ENCODE peak calls at places on chromosomes 7 and 10, in six cellular contexts. One of them, this sample, is unnamed.

GRCh38 chr10:34008641-34009040 is 674.2 kb upstream of the NRP1 start:
- ATAC-seq in gastroesophageal sphincter: no peak
- ATAC-seq in stimulated activated effector memory CD8-positive, alpha-beta T cell treated with anti-CD3 and anti-CD28 coated beads, Interleukin-12 subunit alpha, Interleukin-12 subunit beta, amount 100 ng/mL, for 72 hours: no peak
- ATAC-seq in naive B cell: no peak
- ATAC-seq in activated CD8-positive, alpha-beta memory T cell treated with anti-CD3 and anti-CD28 coated beads, Interleukin-2, amount 10 ng/mL, durations not matched to agents 7 days and 5 days: no peak
- ATAC-seq in PC-3: no peak
- ATAC-seq in this sample: no peak

GRCh38 chr7:153088601-153089000 is 329.0 kb downstream of the ACTR3B start:
- ATAC-seq in gastroesophageal sphincter: no peak
- ATAC-seq in stimulated activated effector memory CD8-positive, alpha-beta T cell treated with anti-CD3 and anti-CD28 coated beads, Interleukin-12 subunit alpha, Interleukin-12 subunit beta, amount 100 ng/mL, for 72 hours: no peak
- ATAC-seq in naive B cell: no peak
- ATAC-seq in activated CD8-positive, alpha-beta memory T cell treated with anti-CD3 and anti-CD28 coated beads, Interleukin-2, amount 10 ng/mL, durations not matched to agents 7 days and 5 days: no peak
- ATAC-seq in PC-3: no peak
- ATAC-seq in this sample: no peak

GRCh38 chr7:150341263-150342118 is at the start of gene RARRES2:
- ATAC-seq in gastroesophageal sphincter: peak
- ATAC-seq in stimulated activated effector memory CD8-positive, alpha-beta T cell treated with anti-CD3 and anti-CD28 coated beads, Interleukin-12 subunit alpha, Interleukin-12 subunit beta, amount 100 ng/mL, for 72 hours: no peak
- ATAC-seq in naive B cell: no peak
- ATAC-seq in activated CD8-positive, alpha-beta memory T cell treated with anti-CD3 and anti-CD28 coated beads, Interleukin-2, amount 10 ng/mL, durations not matched to agents 7 days and 5 days: no peak
- ATAC-seq in PC-3: no peak
- ATAC-seq in this sample: no peak

GRCh38 chr10:124063736-124064135 is 29.7 kb downstream of the CHST15 start:
- ATAC-seq in gastroesophageal sphincter: peak
- ATAC-seq in stimulated activated effector memory CD8-positive, alpha-beta T cell treated with anti-CD3 and anti-CD28 coated beads, Interleukin-12 subunit alpha, Interleukin-12 subunit beta, amount 100 ng/mL, for 72 hours: peak
- ATAC-seq in naive B cell: peak
- ATAC-seq in activated CD8-positive, alpha-beta memory T cell treated with anti-CD3 and anti-CD28 coated beads, Interleukin-2, amount 10 ng/mL, durations not matched to agents 7 days and 5 days: no peak
- ATAC-seq in PC-3: peak
- ATAC-seq in this sample: peak

GRCh38 chr10:95506056-95506737 is 55.0 kb downstream of the SORBS1 start:
- ATAC-seq in gastroesophageal sphincter: no peak
- ATAC-seq in stimulated activated effector memory CD8-positive, alpha-beta T cell treated with anti-CD3 and anti-CD28 coated beads, Interleukin-12 subunit alpha, Interleukin-12 subunit beta, amount 100 ng/mL, for 72 hours: no peak
- ATAC-seq in naive B cell: no peak
- ATAC-seq in activated CD8-positive, alpha-beta memory T cell treated with anti-CD3 and anti-CD28 coated beads, Interleukin-2, amount 10 ng/mL, durations not matched to agents 7 days and 5 days: no peak
- ATAC-seq in PC-3: no peak
- ATAC-seq in this sample: no peak

GRCh38 chr10:71708897-71709882 is 10.4 kb downstream of the C10orf105 start:
- ATAC-seq in gastroesophageal sphincter: no peak
- ATAC-seq in stimulated activated effector memory CD8-positive, alpha-beta T cell treated with anti-CD3 and anti-CD28 coated beads, Interleukin-12 subunit alpha, Interleukin-12 subunit beta, amount 100 ng/mL, for 72 hours: no peak
- ATAC-seq in naive B cell: no peak
- ATAC-seq in activated CD8-positive, alpha-beta memory T cell treated with anti-CD3 and anti-CD28 coated beads, Interleukin-2, amount 10 ng/mL, durations not matched to agents 7 days and 5 days: no peak
- ATAC-seq in PC-3: peak
- ATAC-seq in this sample: no peak

GRCh38 chr7:77940647-77941046 is 142.1 kb downstream of the PHTF2 start:
- ATAC-seq in gastroesophageal sphincter: no peak
- ATAC-seq in stimulated activated effector memory CD8-positive, alpha-beta T cell treated with anti-CD3 and anti-CD28 coated beads, Interleukin-12 subunit alpha, Interleukin-12 subunit beta, amount 100 ng/mL, for 72 hours: no peak
- ATAC-seq in naive B cell: no peak
- ATAC-seq in activated CD8-positive, alpha-beta memory T cell treated with anti-CD3 and anti-CD28 coated beads, Interleukin-2, amount 10 ng/mL, durations not matched to agents 7 days and 5 days: peak
- ATAC-seq in PC-3: peak
- ATAC-seq in this sample: no peak

GRCh38 chr7:101947899-101948298 is 130.5 kb downstream of the CUX1 start:
- ATAC-seq in gastroesophageal sphincter: peak
- ATAC-seq in stimulated activated effector memory CD8-positive, alpha-beta T cell treated with anti-CD3 and anti-CD28 coated beads, Interleukin-12 subunit alpha, Interleukin-12 subunit beta, amount 100 ng/mL, for 72 hours: no peak
- ATAC-seq in naive B cell: no peak
- ATAC-seq in activated CD8-positive, alpha-beta memory T cell treated with anti-CD3 and anti-CD28 coated beads, Interleukin-2, amount 10 ng/mL, durations not matched to agents 7 days and 5 days: no peak
- ATAC-seq in PC-3: no peak
- ATAC-seq in this sample: no peak

GRCh38 chr7:158976468-158976848 is 120.1 kb downstream of the DYNC2I1 start:
- ATAC-seq in gastroesophageal sphincter: peak
- ATAC-seq in stimulated activated effector memory CD8-positive, alpha-beta T cell treated with anti-CD3 and anti-CD28 coated beads, Interleukin-12 subunit alpha, Interleukin-12 subunit beta, amount 100 ng/mL, for 72 hours: peak
- ATAC-seq in naive B cell: peak
- ATAC-seq in activated CD8-positive, alpha-beta memory T cell treated with anti-CD3 and anti-CD28 coated beads, Interleukin-2, amount 10 ng/mL, durations not matched to agents 7 days and 5 days: peak
- ATAC-seq in PC-3: peak
- ATAC-seq in this sample: no peak

GRCh38 chr10:113004219-113004618 is 54.2 kb downstream of the TCF7L2 start:
- ATAC-seq in gastroesophageal sphincter: no peak
- ATAC-seq in stimulated activated effector memory CD8-positive, alpha-beta T cell treated with anti-CD3 and anti-CD28 coated beads, Interleukin-12 subunit alpha, Interleukin-12 subunit beta, amount 100 ng/mL, for 72 hours: no peak
- ATAC-seq in naive B cell: no peak
- ATAC-seq in activated CD8-positive, alpha-beta memory T cell treated with anti-CD3 and anti-CD28 coated beads, Interleukin-2, amount 10 ng/mL, durations not matched to agents 7 days and 5 days: no peak
- ATAC-seq in PC-3: no peak
- ATAC-seq in this sample: no peak

GRCh38 chr10:68271104-68271882 is 39.4 kb upstream of the ATOH7 start:
- ATAC-seq in gastroesophageal sphincter: no peak
- ATAC-seq in stimulated activated effector memory CD8-positive, alpha-beta T cell treated with anti-CD3 and anti-CD28 coated beads, Interleukin-12 subunit alpha, Interleukin-12 subunit beta, amount 100 ng/mL, for 72 hours: no peak
- ATAC-seq in naive B cell: no peak
- ATAC-seq in activated CD8-positive, alpha-beta memory T cell treated with anti-CD3 and anti-CD28 coated beads, Interleukin-2, amount 10 ng/mL, durations not matched to agents 7 days and 5 days: no peak
- ATAC-seq in PC-3: peak
- ATAC-seq in this sample: no peak

GRCh38 chr7:86280150-86280549 is 363.6 kb upstream of the GRM3 start:
- ATAC-seq in gastroesophageal sphincter: no peak
- ATAC-seq in stimulated activated effector memory CD8-positive, alpha-beta T cell treated with anti-CD3 and anti-CD28 coated beads, Interleukin-12 subunit alpha, Interleukin-12 subunit beta, amount 100 ng/mL, for 72 hours: no peak
- ATAC-seq in naive B cell: no peak
- ATAC-seq in activated CD8-positive, alpha-beta memory T cell treated with anti-CD3 and anti-CD28 coated beads, Interleukin-2, amount 10 ng/mL, durations not matched to agents 7 days and 5 days: no peak
- ATAC-seq in PC-3: no peak
- ATAC-seq in this sample: no peak

GRCh38 chr7:132475669-132476116 is 100.6 kb downstream of the PLXNA4 start:
- ATAC-seq in gastroesophageal sphincter: no peak
- ATAC-seq in stimulated activated effector memory CD8-positive, alpha-beta T cell treated with anti-CD3 and anti-CD28 coated beads, Interleukin-12 subunit alpha, Interleukin-12 subunit beta, amount 100 ng/mL, for 72 hours: no peak
- ATAC-seq in naive B cell: no peak
- ATAC-seq in activated CD8-positive, alpha-beta memory T cell treated with anti-CD3 and anti-CD28 coated beads, Interleukin-2, amount 10 ng/mL, durations not matched to agents 7 days and 5 days: no peak
- ATAC-seq in PC-3: no peak
- ATAC-seq in this sample: no peak

GRCh38 chr10:85430991-85431390 is 935.6 kb downstream of the GRID1 start:
- ATAC-seq in gastroesophageal sphincter: no peak
- ATAC-seq in stimulated activated effector memory CD8-positive, alpha-beta T cell treated with anti-CD3 and anti-CD28 coated beads, Interleukin-12 subunit alpha, Interleukin-12 subunit beta, amount 100 ng/mL, for 72 hours: no peak
- ATAC-seq in naive B cell: no peak
- ATAC-seq in activated CD8-positive, alpha-beta memory T cell treated with anti-CD3 and anti-CD28 coated beads, Interleukin-2, amount 10 ng/mL, durations not matched to agents 7 days and 5 days: no peak
- ATAC-seq in PC-3: no peak
- ATAC-seq in this sample: no peak

GRCh38 chr10:988667-989545 is 672 bp downstream of the GTPBP4 start:
- ATAC-seq in gastroesophageal sphincter: no peak
- ATAC-seq in stimulated activated effector memory CD8-positive, alpha-beta T cell treated with anti-CD3 and anti-CD28 coated beads, Interleukin-12 subunit alpha, Interleukin-12 subunit beta, amount 100 ng/mL, for 72 hours: peak
- ATAC-seq in naive B cell: peak
- ATAC-seq in activated CD8-positive, alpha-beta memory T cell treated with anti-CD3 and anti-CD28 coated beads, Interleukin-2, amount 10 ng/mL, durations not matched to agents 7 days and 5 days: peak
- ATAC-seq in PC-3: no peak
- ATAC-seq in this sample: no peak

GRCh38 chr7:22128528-22128920 is 182.8 kb upstream of the CDCA7L start:
- ATAC-seq in gastroesophageal sphincter: no peak
- ATAC-seq in stimulated activated effector memory CD8-positive, alpha-beta T cell treated with anti-CD3 and anti-CD28 coated beads, Interleukin-12 subunit alpha, Interleukin-12 subunit beta, amount 100 ng/mL, for 72 hours: no peak
- ATAC-seq in naive B cell: no peak
- ATAC-seq in activated CD8-positive, alpha-beta memory T cell treated with anti-CD3 and anti-CD28 coated beads, Interleukin-2, amount 10 ng/mL, durations not matched to agents 7 days and 5 days: no peak
- ATAC-seq in PC-3: no peak
- ATAC-seq in this sample: no peak

GRCh38 chr7:36607741-36608140 is 116.6 kb downstream of the AOAH start:
- ATAC-seq in gastroesophageal sphincter: no peak
- ATAC-seq in stimulated activated effector memory CD8-positive, alpha-beta T cell treated with anti-CD3 and anti-CD28 coated beads, Interleukin-12 subunit alpha, Interleukin-12 subunit beta, amount 100 ng/mL, for 72 hours: no peak
- ATAC-seq in naive B cell: no peak
- ATAC-seq in activated CD8-positive, alpha-beta memory T cell treated with anti-CD3 and anti-CD28 coated beads, Interleukin-2, amount 10 ng/mL, durations not matched to agents 7 days and 5 days: no peak
- ATAC-seq in PC-3: no peak
- ATAC-seq in this sample: no peak

GRCh38 chr7:92251181-92251580 is 5.4 kb downstream of the ANKIB1 start:
- ATAC-seq in gastroesophageal sphincter: no peak
- ATAC-seq in stimulated activated effector memory CD8-positive, alpha-beta T cell treated with anti-CD3 and anti-CD28 coated beads, Interleukin-12 subunit alpha, Interleukin-12 subunit beta, amount 100 ng/mL, for 72 hours: no peak
- ATAC-seq in naive B cell: no peak
- ATAC-seq in activated CD8-positive, alpha-beta memory T cell treated with anti-CD3 and anti-CD28 coated beads, Interleukin-2, amount 10 ng/mL, durations not matched to agents 7 days and 5 days: no peak
- ATAC-seq in PC-3: no peak
- ATAC-seq in this sample: no peak

This sample was measured in esophagus mucosa.